ENCODE peak calls at places on chromosomes 12 and 14, in six cellular contexts. S is astrocyte of the spinal cord, X is SJCRH30, C is ovary, K is lower leg skin, M is foreskin fibroblast. L is an unnamed sample.

GRCh38 chr12:104788848-104789271 is 169.2 kb downstream of the SLC41A2 start:
- DNase-seq in C (no peak), X (peak), S (no peak), M (no peak), K (no peak), L (no peak)

GRCh38 chr14:95039259-95039992 is 117.9 kb downstream of the DICER1 start:
- DNase-seq in S (no peak), C (no peak), M (no peak), K (peak), X (no peak), L (no peak)

GRCh38 chr12:64894827-64895475 is 70.5 kb downstream of the TBC1D30 start:
- DNase-seq in C (no peak), S (peak), X (no peak), K (no peak), M (peak), L (no peak)

GRCh38 chr12:109871678-109872314 is 8.5 kb downstream of the GLTP start:
- DNase-seq in K (no peak), M (peak), X (no peak), S (no peak), C (no peak), L (no peak)

GRCh38 chr12:2240390-2240789 is 187.6 kb downstream of the CACNA1C start:
- DNase-seq in K (no peak), X (no peak), S (no peak), C (no peak), M (no peak), L (no peak)

GRCh38 chr12:31959051-31959700 is at the start of gene RESF1:
- DNase-seq in C (peak), M (peak), X (peak), S (peak), K (peak), L (peak)

GRCh38 chr12:7118914-7119313 is 9.8 kb downstream of the RBP5 start:
- DNase-seq in K (no peak), M (no peak), C (no peak), X (no peak), S (no peak), L (no peak)

GRCh38 chr12:55280991-55281390 is 15.4 kb downstream of the OR6C6 start:
- DNase-seq in C (no peak), M (no peak), K (no peak), X (no peak), S (no peak), L (no peak)

GRCh38 chr14:31898835-31899528 is 178.1 kb upstream of the ARHGAP5 start:
- DNase-seq in S (no peak), K (no peak), M (no peak), X (no peak), C (no peak), L (no peak)

GRCh38 chr12:101891462-101891971 is 14.1 kb downstream of the DRAM1 start:
- DNase-seq in C (no peak), X (no peak), S (peak), K (no peak), M (peak), L (no peak)

GRCh38 chr14:103056322-103057027 is 874 bp downstream of the CDC42BPB start:
- DNase-seq in K (peak), C (peak), S (peak), M (peak), X (peak), L (no peak)

GRCh38 chr12:71046215-71046614 is 111.6 kb downstream of the TSPAN8 start:
- DNase-seq in X (no peak), S (peak), K (no peak), M (peak), C (no peak), L (no peak)

GRCh38 chr12:131139363-131140068 is 185.8 kb downstream of the ADGRD1 start:
- DNase-seq in M (no peak), X (no peak), S (no peak), K (peak), C (no peak), L (no peak)

GRCh38 chr12:3658327-3659163 is 94.4 kb downstream of the CRACR2A start:
- DNase-seq in C (peak), S (no peak), M (peak), X (peak), K (no peak), L (no peak)

GRCh38 chr12:105601158-105601557 is 270.7 kb downstream of the C12orf75 start:
- DNase-seq in C (no peak), M (no peak), K (no peak), X (no peak), S (no peak), L (no peak)

GRCh38 chr12:57325395-57325794 is 74.4 kb upstream of the STAC3 start:
- DNase-seq in K (no peak), S (no peak), X (no peak), C (no peak), M (no peak), L (no peak)

GRCh38 chr14:52833891-52834290 is 42.5 kb upstream of the GNPNAT1 start:
- DNase-seq in M (peak), K (no peak), C (no peak), S (no peak), X (no peak), L (no peak)

GRCh38 chr12:30927210-30927576 is 645 bp downstream of the TSPAN11 start:
- DNase-seq in K (peak), S (no peak), C (no peak), X (no peak), M (no peak), L (no peak)

GRCh38 chr12:30928356-30929264 is 2.1 kb downstream of the TSPAN11 start:
- DNase-seq in K (peak), S (no peak), M (no peak), X (no peak), C (no peak), L (no peak)

GRCh38 chr12:30925607-30926242 is 823 bp upstream of the TSPAN11 start:
- DNase-seq in X (no peak), C (no peak), K (no peak), M (no peak), S (no peak), L (no peak)

GRCh38 chr12:30923057-30923456 is 3.5 kb upstream of the TSPAN11 start:
- DNase-seq in C (no peak), X (no peak), S (no peak), M (no peak), K (no peak), L (no peak)

GRCh38 chr12:30926243-30927209 is at the start of gene TSPAN11:
- DNase-seq in X (peak), K (peak), C (peak), M (peak), S (peak), L (no peak)
- H3K4me3 ChIP-seq in X (peak), K (peak), C (peak), M (peak), S (peak), L (peak)

DNA sequence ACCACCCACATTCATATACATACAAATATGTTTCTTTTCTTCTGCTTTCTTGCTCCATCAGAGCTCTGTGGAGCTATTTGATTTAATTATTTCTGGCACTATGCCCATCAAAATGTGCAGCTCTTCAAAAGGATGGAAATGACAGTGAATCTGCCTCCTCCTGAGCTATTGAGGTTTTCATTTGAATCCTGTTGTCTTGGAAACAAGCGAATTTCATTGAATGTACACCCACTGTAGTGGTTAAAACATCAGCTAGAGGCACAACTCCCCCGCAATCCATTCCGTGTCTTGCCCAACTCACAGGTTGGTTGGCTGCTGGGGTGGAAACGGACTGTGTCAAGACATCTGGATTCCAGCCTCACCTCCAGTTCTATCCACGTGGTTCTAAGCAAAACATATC is 199.5 kb downstream of the SPTSSA start:
- DNase-seq in M (no peak), C (no peak), K (no peak), S (no peak), X (no peak), L (no peak)
- H3K4me3 ChIP-seq in M (no peak), C (no peak), K (no peak), S (no peak), X (no peak), L (no peak)

GRCh38 chr12:103672401-103673119 is 85.5 kb downstream of the STAB2 start:
- DNase-seq in X (no peak), K (no peak), S (no peak), C (no peak), M (no peak), L (no peak)
- H3K4me3 ChIP-seq in X (no peak), K (no peak), S (no peak), C (no peak), M (no peak), L (no peak)

DNA sequence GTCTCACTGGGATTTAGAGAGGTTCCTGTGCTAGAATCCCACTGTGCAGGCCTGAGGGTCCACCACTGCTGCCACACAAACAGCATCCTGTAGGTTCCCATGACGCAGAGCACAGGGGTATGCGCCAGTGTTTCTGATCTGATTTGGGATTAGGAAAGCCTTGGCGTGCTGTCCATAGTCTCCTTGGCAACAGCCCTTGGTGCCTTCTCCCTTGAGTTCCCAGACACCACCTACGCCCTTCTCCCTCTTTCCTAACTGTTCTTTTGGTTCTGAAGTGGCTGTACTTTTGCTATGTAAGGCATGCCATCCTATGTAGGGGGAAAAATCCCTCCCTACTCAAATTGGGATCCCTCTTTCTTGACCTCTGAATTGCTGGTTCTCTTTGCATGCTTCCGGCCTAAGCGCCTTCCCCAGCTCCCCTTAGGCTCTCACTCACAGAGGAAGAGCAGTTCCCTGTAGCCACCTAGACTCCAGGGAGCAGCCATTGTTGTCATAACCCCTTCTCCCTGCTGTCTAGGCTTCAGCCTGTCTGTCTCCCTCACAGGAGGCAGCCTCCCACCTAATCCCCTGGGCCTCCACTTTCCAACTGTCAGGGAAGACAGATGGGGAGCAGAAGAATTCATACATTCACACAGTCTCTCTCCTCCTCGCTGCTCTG is 14.8 kb upstream of the RIC8B start:
- DNase-seq in M (no peak), S (no peak), C (no peak), X (no peak), K (no peak), L (no peak)
- H3K4me3 ChIP-seq in M (no peak), S (no peak), C (no peak), X (no peak), K (no peak), L (no peak)

GRCh38 chr14:76151398-76152332 is at the start of gene GPATCH2L:
- DNase-seq in C (peak), X (peak), K (peak), M (peak), S (peak), L (peak)

GRCh38 chr14:76149196-76149595 is 2.5 kb upstream of the GPATCH2L start:
- DNase-seq in C (no peak), M (no peak), S (no peak), K (no peak), X (no peak), L (no peak)

GRCh38 chr14:76153919-76154318 is 2.2 kb downstream of the GPATCH2L start:
- DNase-seq in S (no peak), M (no peak), X (no peak), K (no peak), C (no peak), L (no peak)

GRCh38 chr14:76152333-76152681 is 585 bp downstream of the GPATCH2L start:
- DNase-seq in M (peak), S (peak), K (peak), C (peak), X (peak), L (peak)

GRCh38 chr14:76154539-76155126 is 2.9 kb downstream of the GPATCH2L start:
- DNase-seq in M (no peak), C (no peak), S (no peak), K (no peak), X (no peak), L (no peak)
- H3K4me3 ChIP-seq in M (no peak), C (no peak), S (no peak), K (no peak), X (no peak), L (no peak)

GRCh38 chr12:39395866-39396265 is 47.1 kb downstream of the KIF21A start:
- DNase-seq in K (no peak), C (no peak), S (no peak), M (no peak), X (no peak), L (no peak)
- H3K4me3 ChIP-seq in K (no peak), C (no peak), S (no peak), M (no peak), X (no peak), L (no peak)

DNA sequence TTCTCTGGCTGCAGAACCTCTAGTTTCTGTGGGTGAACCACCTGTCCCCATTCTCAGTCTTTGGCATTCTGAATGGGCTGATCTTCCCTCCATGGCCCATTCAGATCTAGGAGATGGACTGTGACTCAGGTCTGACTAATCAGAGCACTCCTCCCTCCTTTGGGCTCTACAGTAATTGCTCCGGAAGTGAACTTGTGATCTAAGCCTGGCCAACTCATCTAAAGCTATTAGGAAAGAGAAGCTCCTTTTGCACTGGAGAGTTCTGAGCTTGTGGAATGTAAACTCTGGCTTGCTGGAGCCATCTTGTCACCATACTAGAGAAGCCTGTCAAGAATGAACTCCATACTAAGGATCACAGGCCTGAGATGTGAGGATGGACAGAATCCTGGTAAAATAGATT is 168.2 kb downstream of the SUDS3 start:
- DNase-seq in C (no peak), X (peak), K (no peak), S (no peak), M (peak), L (no peak)
- H3K4me3 ChIP-seq in C (no peak), X (no peak), K (no peak), S (no peak), M (no peak), L (no peak)

L was measured in dorsolateral prefrontal cortex.